ENCODE peak calls at places on chromosomes 3 and 15, in eight cellular contexts. V is ovary, I is IMR-90, Y is breast epithelium, L is GM12878, F is stomach, A is lower leg skin, C is heart left ventricle. R is an unnamed sample.

GRCh38 chr3:124444075-124444474 is 286.2 kb upstream of the UMPS start:
- DNase-seq in V (no peak), I (no peak), Y (no peak), L (no peak), F (no peak), A (no peak), C (no peak), R (no peak)

GRCh38 chr3:55511895-55512585 is 24.9 kb upstream of the WNT5A start:
- DNase-seq in V (no peak), I (peak; percentile 84), Y (no peak), L (no peak), F (no peak), A (no peak), C (no peak), R (no peak)

GRCh38 chr15:60667190-60667868 is 188.4 kb upstream of the ICE2 start:
- DNase-seq in V (no peak), I (no peak), Y (no peak), L (no peak), F (no peak), A (no peak), C (no peak), R (no peak)

GRCh38 chr3:10437995-10438901 is 67.1 kb downstream of the ATP2B2 start:
- DNase-seq in V (no peak), I (peak; percentile 96), Y (no peak), L (no peak), F (no peak), A (no peak), C (peak; percentile 33), R (peak; percentile 86)

GRCh38 chr3:127488141-127488672 is 102.3 kb downstream of the TPRA1 start:
- DNase-seq in V (no peak), I (no peak), Y (no peak), L (no peak), F (no peak), A (peak; percentile 59), C (no peak), R (no peak)

GRCh38 chr3:74349035-74349434 is 265.4 kb downstream of the CNTN3 start:
- DNase-seq in V (no peak), I (no peak), Y (no peak), L (no peak), F (no peak), A (no peak), C (no peak), R (no peak)

GRCh38 chr3:54876694-54877093 is 51.2 kb downstream of the LRTM1 start:
- DNase-seq in V (no peak), I (no peak), Y (no peak), L (no peak), F (no peak), A (no peak), C (no peak), R (no peak)

GRCh38 chr3:51796859-51797258 is 17.8 kb upstream of the IQCF6 start:
- DNase-seq in V (no peak), I (no peak), Y (no peak), L (peak; percentile 13), F (no peak), A (no peak), C (no peak), R (no peak)

GRCh38 chr15:100852630-100853029 is 27.0 kb upstream of the ALDH1A3 start:
- DNase-seq in V (no peak), I (no peak), Y (no peak), L (no peak), F (peak; percentile 5), A (peak; percentile 61), C (no peak), R (no peak)

GRCh38 chr15:56817266-56817665 is 84.0 kb upstream of the ZNF280D start:
- DNase-seq in V (no peak), I (peak; percentile 65), Y (no peak), L (no peak), F (no peak), A (no peak), C (no peak), R (no peak)

GRCh38 chr15:63727542-63727941 is 106.2 kb downstream of the HERC1 start:
- DNase-seq in V (no peak), I (no peak), Y (no peak), L (no peak), F (no peak), A (no peak), C (no peak), R (no peak)

GRCh38 chr15:99076109-99076508 is 28.8 kb upstream of the SYNM start:
- DNase-seq in V (no peak), I (no peak), Y (no peak), L (no peak), F (no peak), A (no peak), C (no peak), R (no peak)

GRCh38 chr15:25734680-25735355 is 128.3 kb downstream of the ATP10A start:
- DNase-seq in V (no peak), I (no peak), Y (no peak), L (no peak), F (no peak), A (no peak), C (no peak), R (no peak)

GRCh38 chr3:24202071-24202470 is 257.0 kb downstream of the NR1D2 start:
- DNase-seq in V (no peak), I (no peak), Y (no peak), L (no peak), F (no peak), A (no peak), C (no peak), R (no peak)

GRCh38 chr3:35602395-35602936 is 36.9 kb upstream of the ARPP21 start:
- DNase-seq in V (no peak), I (no peak), Y (no peak), L (no peak), F (no peak), A (no peak), C (no peak), R (no peak)

GRCh38 chr3:64063207-64063981 is 40.1 kb upstream of the PSMD6 start:
- DNase-seq in V (no peak), I (peak; percentile 38), Y (no peak), L (no peak), F (no peak), A (no peak), C (no peak), R (no peak)

GRCh38 chr3:125326957-125327356 is 48.2 kb downstream of the ZNF148 start:
- DNase-seq in V (no peak), I (no peak), Y (no peak), L (no peak), F (no peak), A (no peak), C (no peak), R (no peak)

GRCh38 chr15:27327467-27328045 is 356.6 kb downstream of the GABRG3 start:
- DNase-seq in V (no peak), I (no peak), Y (no peak), L (no peak), F (no peak), A (no peak), C (no peak), R (no peak)
- TF ChIP-seq POLR2A in V (no peak), I (no peak), Y (no peak), L (no peak), F (no peak), A (no peak), C (no peak), R (no peak)

GRCh38 chr3:173396191-173397041 is 1.1 kb upstream of the NLGN1 start:
- DNase-seq in V (no peak), I (no peak), Y (no peak), L (no peak), F (no peak), A (peak; percentile 77), C (no peak), R (no peak)

GRCh38 chr3:173395073-173395411 is 2.5 kb upstream of the NLGN1 start:
- DNase-seq in V (no peak), I (no peak), Y (no peak), L (no peak), F (peak; percentile 39), A (no peak), C (no peak), R (peak; percentile 46)

GRCh38 chr3:173398111-173398479 is 551 bp downstream of the NLGN1 start:
- DNase-seq in V (no peak), I (no peak), Y (no peak), L (no peak), F (no peak), A (peak; percentile 76), C (no peak), R (no peak)

GRCh38 chr3:173397161-173398110 is at the start of gene NLGN1:
- DNase-seq in V (peak; percentile 71), I (peak; percentile 72), Y (peak; percentile 61), L (no peak), F (peak; percentile 52), A (peak; percentile 91), C (peak; percentile 78), R (peak; percentile 41)

DNA sequence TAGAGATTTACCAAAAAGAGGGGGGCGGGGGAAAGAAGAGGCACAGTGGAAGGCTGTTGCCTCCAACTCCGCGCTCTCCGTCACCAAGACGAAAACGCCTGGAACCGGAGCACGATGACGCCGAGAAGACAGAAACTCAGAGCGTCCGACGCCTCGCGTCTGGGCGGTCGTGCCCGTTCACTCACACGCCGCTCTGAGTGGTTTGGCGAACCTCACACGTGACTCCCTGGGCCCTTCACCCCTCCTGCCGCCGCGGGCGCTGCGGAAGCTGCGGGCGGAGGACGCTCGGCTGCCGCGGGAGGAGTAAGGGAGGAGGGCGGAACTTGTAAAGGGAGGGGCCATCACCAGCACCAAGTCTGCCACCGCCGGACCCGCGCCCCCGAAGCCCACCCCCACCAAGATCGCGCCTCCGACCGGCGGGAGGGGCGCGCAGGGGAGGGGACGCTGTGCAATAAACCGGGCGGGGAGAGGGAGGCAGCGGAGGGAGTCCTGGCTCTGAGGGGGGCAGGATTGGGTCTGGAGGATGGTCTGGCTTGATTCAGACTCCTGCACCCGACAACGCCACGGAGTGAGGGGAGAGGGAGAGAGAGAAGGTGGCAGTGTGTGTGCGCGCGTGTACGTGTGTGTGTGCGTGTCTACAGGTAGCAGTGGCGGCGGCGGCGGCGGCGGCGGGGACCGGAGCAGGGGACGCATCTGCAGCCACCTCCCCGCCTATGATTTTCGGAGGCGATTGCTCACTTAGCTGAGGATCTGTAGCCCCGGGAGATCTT is 1.9 kb upstream of the NLGN1 start:
- DNase-seq in V (peak; percentile 85), I (peak; percentile 74), Y (peak; percentile 72), L (no peak), F (peak; percentile 78), A (peak; percentile 97), C (peak; percentile 93), R (peak; percentile 70)
- TF ChIP-seq POLR2A in V (peak; percentile 70), I (peak; percentile 59), Y (peak; percentile 53), L (peak; percentile 43), F (no peak), A (no peak), C (no peak), R (peak; percentile 27)

DNA sequence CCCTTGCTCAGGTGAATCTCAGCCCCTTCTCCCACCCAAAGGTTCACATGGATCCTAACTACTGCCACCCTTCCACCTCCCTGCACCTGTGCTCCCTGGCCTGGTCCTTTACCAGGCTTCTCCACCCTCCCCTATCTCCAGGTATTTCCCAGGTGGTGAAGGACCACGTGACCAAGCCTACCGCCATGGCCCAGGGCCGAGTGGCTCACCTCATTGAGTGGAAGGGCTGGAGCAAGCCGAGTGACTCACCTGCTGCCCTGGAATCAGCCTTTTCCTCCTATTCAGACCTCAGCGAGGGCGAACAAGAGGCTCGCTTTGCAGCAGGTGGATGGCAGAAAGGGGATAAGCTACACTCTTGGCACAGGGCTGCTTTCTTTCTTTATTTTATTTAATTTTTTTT is 4.5 kb downstream of the FAM131A start:
- DNase-seq in V (no peak), I (no peak), Y (no peak), L (no peak), F (peak; percentile 91), A (peak; percentile 83), C (no peak), R (no peak)
- TF ChIP-seq POLR2A in V (no peak), I (no peak), Y (no peak), L (no peak), F (no peak), A (no peak), C (no peak), R (no peak)

GRCh38 chr3:40598338-40598737 is 73.6 kb downstream of the ZNF621 start:
- DNase-seq in V (no peak), I (no peak), Y (no peak), L (no peak), F (no peak), A (no peak), C (no peak), R (no peak)
- TF ChIP-seq POLR2A in V (no peak), I (no peak), Y (no peak), L (no peak), F (no peak), A (no peak), C (no peak), R (no peak)

R was measured in H54.